ENCODE peak calls at places on chromosomes 2 and 18, in six cellular contexts. X is left lung, M is HCT116, W is HepG2, R is aorta, K is body of pancreas. H is an unnamed sample.

GRCh38 chr2:205477016-205477705 is 205.1 kb upstream of the NRP2 start:
- ATAC-seq in W (no peak), R (no peak), M (no peak), X (no peak), K (no peak), H (no peak)

GRCh38 chr18:8247700-8248099 is 361.5 kb upstream of the RAB12 start:
- ATAC-seq in X (no peak), M (no peak), R (no peak), W (no peak), K (no peak), H (no peak)

GRCh38 chr2:63654959-63655358 is 66.2 kb downstream of the MDH1 start:
- ATAC-seq in W (no peak), R (no peak), K (no peak), M (no peak), X (no peak), H (no peak)

GRCh38 chr2:60826126-60826525 is 55.2 kb upstream of the REL start:
- ATAC-seq in M (no peak), K (no peak), X (no peak), W (no peak), R (no peak), H (no peak)

GRCh38 chr18:77178559-77178958 is 46.0 kb upstream of the MBP start:
- ATAC-seq in M (no peak), W (no peak), R (no peak), K (no peak), X (peak; percentile 70), H (no peak)

GRCh38 chr2:16948073-16948472 is 282.4 kb upstream of the CYRIA start:
- ATAC-seq in X (no peak), K (no peak), M (no peak), R (no peak), W (no peak), H (no peak)

GRCh38 chr2:5933669-5934068 is 241.5 kb downstream of the SOX11 start:
- ATAC-seq in M (no peak), W (no peak), K (no peak), R (no peak), X (no peak), H (no peak)

GRCh38 chr2:160408575-160409291 is 84.9 kb downstream of the RBMS1 start:
- ATAC-seq in M (no peak), K (no peak), R (no peak), X (no peak), W (peak; percentile 38), H (no peak)

GRCh38 chr2:168438553-168438952 is 17.5 kb upstream of the CERS6 start:
- ATAC-seq in R (no peak), W (no peak), K (no peak), M (no peak), X (no peak), H (no peak)

GRCh38 chr2:43931293-43931692 is 64.5 kb downstream of the LRPPRC start:
- ATAC-seq in M (no peak), W (no peak), X (no peak), K (no peak), R (no peak), H (no peak)

GRCh38 chr2:43925431-43925830 is 70.4 kb downstream of the LRPPRC start:
- ATAC-seq in K (no peak), R (no peak), W (no peak), X (no peak), M (no peak), H (no peak)

GRCh38 chr2:43924463-43924862 is 71.3 kb downstream of the LRPPRC start:
- ATAC-seq in K (no peak), X (no peak), W (no peak), R (no peak), M (no peak), H (no peak)

DNA sequence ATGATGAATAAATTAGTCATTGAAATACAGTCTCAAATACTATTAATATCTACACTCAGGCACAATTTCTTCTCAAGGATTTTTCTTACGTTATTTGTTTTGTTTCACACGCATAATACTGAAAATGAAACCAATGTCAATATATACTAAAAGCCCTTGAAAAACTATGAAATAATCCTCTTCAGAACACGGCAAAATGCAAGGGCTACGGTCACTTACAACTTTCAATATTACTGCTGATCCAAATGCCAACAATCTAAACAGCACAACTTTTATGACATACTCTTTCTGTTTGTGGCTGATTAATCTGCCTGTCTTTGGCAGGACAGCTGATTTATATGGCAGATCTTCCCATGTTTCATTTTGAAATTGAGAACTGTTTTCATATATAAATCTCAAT is 68.3 kb downstream of the LRPPRC start:
- ATAC-seq in K (no peak), M (no peak), R (no peak), X (no peak), W (no peak), H (no peak)
- H3K4me3 ChIP-seq in K (no peak overlapping the region), M (no peak overlapping the region), R (no peak overlapping the region), X (no peak overlapping the region), W (no peak overlapping the region), H (no peak overlapping the region)

GRCh38 chr2:73986085-73986680 is 1.5 kb downstream of the TET3 start:
- ATAC-seq in X (no peak), K (no peak), R (no peak), M (no peak), W (no peak), H (no peak)

GRCh38 chr2:73990531-73990930 is 5.8 kb downstream of the TET3 start:
- ATAC-seq in M (no peak), W (no peak), X (no peak), R (no peak), K (no peak), H (no peak)

GRCh38 chr2:73989972-73990371 is 5.3 kb downstream of the TET3 start:
- ATAC-seq in X (no peak), K (no peak), R (no peak), M (no peak), W (no peak), H (no peak)

GRCh38 chr2:73987109-73987947 is 2.6 kb downstream of the TET3 start:
- ATAC-seq in W (peak; percentile 37), R (peak; percentile 74), X (peak; percentile 63), K (no peak), M (no peak), H (no peak)

DNA sequence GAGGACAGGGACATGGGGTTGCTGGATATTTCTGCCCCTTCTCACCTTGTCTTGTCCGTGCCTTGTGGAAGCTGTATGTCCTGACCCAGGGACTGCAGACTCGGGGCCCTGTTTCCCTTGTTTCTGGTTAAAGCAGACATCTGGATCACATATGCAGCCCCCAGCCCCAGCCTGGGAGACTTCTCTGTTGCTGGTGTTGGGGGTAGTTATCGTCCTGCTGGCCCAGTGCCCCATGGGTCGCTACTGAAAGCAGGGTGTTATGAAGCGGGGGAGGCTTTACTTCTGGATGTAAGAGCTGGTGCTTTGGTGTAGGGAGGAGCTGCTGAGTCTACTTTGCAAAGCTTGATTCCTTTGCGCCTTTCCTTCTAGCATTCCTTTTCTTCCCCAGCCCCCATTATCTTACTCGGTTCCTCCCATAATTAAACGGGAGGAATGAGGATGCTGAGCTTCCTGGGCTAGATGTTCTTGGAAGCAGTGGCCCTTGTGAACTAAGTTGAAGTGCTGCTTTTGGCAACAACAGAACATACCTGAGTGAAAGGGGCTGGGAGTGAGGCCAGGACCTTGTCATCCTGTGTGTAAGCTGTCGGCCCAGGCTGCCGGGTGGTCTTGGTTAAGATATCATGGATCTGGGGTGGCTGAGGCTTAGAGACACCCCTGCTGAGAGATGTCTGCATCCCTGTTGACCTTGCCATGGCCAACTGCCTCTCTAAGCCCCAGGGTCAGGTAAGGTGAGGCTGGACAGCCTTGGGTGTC is 3.4 kb downstream of the TET3 start:
- ATAC-seq in M (no peak), W (no peak), K (no peak), R (no peak), X (no peak), H (no peak)
- H3K4me3 ChIP-seq in M (no peak overlapping the region), W (peak overlapping the region; percentile 35), K (no peak overlapping the region), R (no peak overlapping the region), X (peak overlapping the region; percentile 19), H (peak overlapping the region; percentile 64)

GRCh38 chr18:3179430-3180089 is 40.2 kb downstream of the MYOM1 start:
- ATAC-seq in M (no peak), K (no peak), W (no peak), X (peak; percentile 14), R (no peak), H (no peak)
- H3K4me3 ChIP-seq in M (no peak overlapping the region), K (no peak overlapping the region), W (no peak overlapping the region), X (no peak overlapping the region), R (no peak overlapping the region), H (no peak overlapping the region)

GRCh38 chr2:1991126-1991525 is 246.8 kb upstream of the PXDN start:
- ATAC-seq in M (no peak), X (no peak), W (no peak), K (no peak), R (no peak), H (no peak)
- H3K4me3 ChIP-seq in M (no peak overlapping the region), X (no peak overlapping the region), W (no peak overlapping the region), K (no peak overlapping the region), R (no peak overlapping the region), H (no peak overlapping the region)